ENCODE peak calls at places on chromosomes 5 and 9, in four cellular contexts. E is A549, F is GM12878, R is H1. C is an unnamed sample.

GRCh38 chr5:147918101-147918500 is 11.8 kb upstream of the C5orf46 start:
- DNase-seq in E (no peak), F (no peak), R (no peak), C (no peak)

GRCh38 chr9:6931913-6932312 is 174.1 kb downstream of the KDM4C start:
- DNase-seq in E (no peak), F (no peak), R (no peak), C (no peak)

GRCh38 chr9:34254141-34254913 is 74.7 kb downstream of the KIF24 start:
- DNase-seq in E (peak), F (no peak), R (no peak), C (no peak)

GRCh38 chr5:40607202-40607601 is 72.5 kb upstream of the PTGER4 start:
- DNase-seq in E (no peak), F (no peak), R (no peak), C (no peak)

GRCh38 chr9:114405294-114406034 is 17.7 kb upstream of the AKNA start:
- DNase-seq in E (peak), F (no peak), R (no peak), C (peak)

GRCh38 chr5:56155992-56156584 is 77.0 kb downstream of the ANKRD55 start:
- DNase-seq in E (no peak), F (no peak), R (no peak), C (no peak)

GRCh38 chr5:174735498-174736350 is 11.3 kb downstream of the MSX2 start:
- DNase-seq in E (peak), F (no peak), R (no peak), C (peak)

GRCh38 chr9:91060520-91061343 is 259.1 kb downstream of the SYK start:
- DNase-seq in E (peak), F (no peak), R (no peak), C (no peak)

GRCh38 chr5:130061746-130062145 is 157.5 kb downstream of the CHSY3 start:
- DNase-seq in E (no peak), F (no peak), R (no peak), C (no peak)

GRCh38 chr5:157971466-157972324 is 112.8 kb upstream of the CLINT1 start:
- DNase-seq in E (no peak), F (no peak), R (no peak), C (no peak)

GRCh38 chr5:138054863-138055558 is 22.1 kb upstream of the FAM13B start:
- DNase-seq in E (no peak), F (no peak), R (no peak), C (no peak)

GRCh38 chr9:124764774-124765438 is 6.2 kb downstream of the NR6A1 start:
- DNase-seq in E (peak), F (no peak), R (no peak), C (no peak)

GRCh38 chr5:151917931-151918330 is 6.7 kb downstream of the GLRA1 start:
- DNase-seq in E (no peak), F (no peak), R (no peak), C (no peak)

GRCh38 chr5:16178745-16179372 is 732 bp downstream of the MARCHF11 start:
- DNase-seq in E (no peak), F (no peak), R (peak), C (peak)
- H3K4me2 ChIP-seq in E (no peak), F (no peak), R (peak), C (peak)

DNA sequence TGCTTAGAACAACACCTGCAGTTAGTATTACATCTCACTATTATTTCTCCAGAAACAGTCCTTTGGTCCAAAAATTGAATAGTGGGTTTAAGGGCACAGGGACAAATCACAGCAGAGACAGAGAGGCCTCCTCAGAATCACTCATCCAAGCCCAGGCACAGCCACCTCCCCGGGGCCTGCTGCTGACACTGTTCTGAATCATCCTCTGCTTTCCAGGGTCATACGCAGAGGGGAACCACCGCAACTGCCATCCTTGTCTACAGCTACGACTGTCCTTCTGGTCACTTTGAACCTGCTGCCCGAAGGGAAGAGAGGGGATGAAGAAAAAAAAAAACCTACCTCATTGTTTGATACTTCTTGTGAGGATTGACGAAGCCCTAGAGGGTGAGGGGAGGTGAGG is 35.3 kb upstream of the MAN2A1 start:
- DNase-seq in E (no peak), F (no peak), R (no peak), C (no peak)
- TF ChIP-seq MAX in E (no peak), F (no peak), R (no peak), C (no peak)

GRCh38 chr5:149731332-149731616 is 1.2 kb downstream of the PPARGC1B start:
- DNase-seq in E (no peak), F (no peak), R (no peak), C (no peak)

GRCh38 chr5:149730620-149731331 is 666 bp downstream of the PPARGC1B start:
- DNase-seq in E (peak), F (no peak), R (no peak), C (peak)

GRCh38 chr5:149728303-149728702 is 1.8 kb upstream of the PPARGC1B start:
- DNase-seq in E (no peak), F (no peak), R (no peak), C (no peak)

GRCh38 chr5:149727336-149728035 is 2.6 kb upstream of the PPARGC1B start:
- DNase-seq in E (no peak), F (no peak), R (no peak), C (no peak)

DNA sequence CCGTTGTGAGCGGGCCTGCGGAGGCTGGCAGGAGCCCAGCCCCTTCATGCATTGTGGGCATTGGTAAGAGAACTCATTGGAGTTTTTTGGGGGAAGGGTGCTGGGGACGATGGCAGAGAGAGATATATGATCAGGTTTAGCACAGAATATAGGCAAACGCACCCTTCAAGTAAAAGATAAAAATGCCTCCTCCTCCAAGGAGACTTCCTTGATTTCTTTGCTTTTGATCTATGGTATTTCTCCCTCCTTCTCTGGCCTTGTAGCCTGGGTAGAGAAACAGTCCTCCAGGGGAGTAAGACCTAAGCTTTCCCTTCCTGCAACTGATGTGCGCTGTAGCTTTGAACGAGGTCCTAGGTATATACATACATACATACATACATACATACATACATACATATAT is 960 bp upstream of the PPARGC1B start:
- DNase-seq in E (no peak), F (no peak), R (no peak), C (no peak)
- H3K4me2 ChIP-seq in E (peak), F (no peak), R (peak), C (no peak)

GRCh38 chr5:72235725-72236124 is 84.3 kb downstream of the MRPS27 start:
- DNase-seq in E (no peak), F (no peak), R (no peak), C (no peak)
- TF ChIP-seq MAX in E (no peak), F (no peak), R (no peak), C (no peak)

C was measured in SK-N-SH.